ENCODE peak calls at places on chromosomes 6 and 20, in four cellular contexts. Z, P, H and G are unnamed samples.
A peak's percentile ranks its signal among the peaks of the same experiment; 100 is the strongest.

GRCh38 chr6:150697515-150697914 is 97.8 kb downstream of the PLEKHG1 start:
- DNase-seq in Z (no peak), P (no peak), H (no peak), G (no peak)

GRCh38 chr6:43274916-43275597 is 23.0 kb upstream of the SLC22A7 start:
- DNase-seq in Z (peak; percentile 49), P (no peak), H (peak; percentile 56), G (no peak)

GRCh38 chr6:123829302-123829953 is 25.8 kb downstream of the NKAIN2 start:
- DNase-seq in Z (no peak), P (no peak), H (no peak), G (no peak)

GRCh38 chr6:151009576-151009975 is 144.1 kb downstream of the MTHFD1L start:
- DNase-seq in Z (no peak), P (no peak), H (no peak), G (no peak)

GRCh38 chr6:3310710-3311109 is 52.0 kb downstream of the PSMG4 start:
- DNase-seq in Z (no peak), P (no peak), H (no peak), G (no peak)

GRCh38 chr20:37090357-37090871 is 5.4 kb downstream of the RBL1 start:
- DNase-seq in Z (no peak), P (no peak), H (no peak), G (no peak)

GRCh38 chr6:79203753-79204253 is 30.7 kb downstream of the HMGN3 start:
- DNase-seq in Z (no peak), P (no peak), H (no peak), G (no peak)

GRCh38 chr20:58717278-58718091 is 24.9 kb downstream of the NPEPL1 start:
- DNase-seq in Z (no peak), P (no peak), H (no peak), G (no peak)

GRCh38 chr6:111798281-111798725 is 74.9 kb downstream of the FYN start:
- DNase-seq in Z (peak; percentile 28), P (no peak), H (no peak), G (no peak)

GRCh38 chr6:107264357-107264831 is 149.1 kb upstream of the BEND3 start:
- DNase-seq in Z (peak; percentile 13), P (no peak), H (no peak), G (no peak)

GRCh38 chr6:11815231-11815630 is 36.6 kb upstream of the ADTRP start:
- DNase-seq in Z (no peak), P (no peak), H (no peak), G (no peak)

GRCh38 chr20:23391707-23392310 is 29.5 kb downstream of the NAPB start:
- DNase-seq in Z (no peak), P (no peak), H (peak; percentile 31), G (no peak)

GRCh38 chr6:85674604-85675003 is 31.9 kb upstream of the SYNCRIP start:
- DNase-seq in Z (no peak), P (no peak), H (no peak), G (no peak)

GRCh38 chr6:15132854-15133670 is 112.8 kb upstream of the JARID2 start:
- DNase-seq in Z (no peak), P (no peak), H (no peak), G (no peak)

GRCh38 chr6:123803456-123803861 is 206 bp upstream of the NKAIN2 start:
- DNase-seq in Z (no peak), P (no peak), H (peak; percentile 10), G (no peak)

GRCh38 chr6:6556162-6556737 is 32.3 kb upstream of the LY86 start:
- DNase-seq in Z (no peak), P (no peak), H (no peak), G (no peak)

GRCh38 chr6:39881851-39882566 is 52.3 kb downstream of the MOCS1 start:
- DNase-seq in Z (no peak), P (no peak), H (no peak), G (no peak)

GRCh38 chr6:134178230-134179044 is 126.0 kb upstream of the SLC2A12 start:
- DNase-seq in Z (peak; percentile 82), P (peak; percentile 57), H (peak; percentile 58), G (no peak)

GRCh38 chr20:61186771-61187170 is 65.3 kb upstream of the CDH4 start:
- DNase-seq in Z (no peak), P (no peak), H (no peak), G (no peak)

GRCh38 chr20:37151529-37151928 is 27.6 kb upstream of the RPN2 start:
- DNase-seq in Z (no peak), P (no peak), H (no peak), G (no peak)

GRCh38 chr20:49893242-49894072 is 21.9 kb downstream of the SPATA2 start:
- DNase-seq in Z (no peak), P (peak; percentile 48), H (peak; percentile 25), G (no peak)

GRCh38 chr6:159646731-159647130 is 46.3 kb downstream of the SOD2 start:
- DNase-seq in Z (peak; percentile 3), P (no peak), H (no peak), G (peak; percentile 18)

GRCh38 chr6:134840086-134840485 is 109.8 kb downstream of the ALDH8A1 start:
- DNase-seq in Z (no peak), P (no peak), H (no peak), G (peak; percentile 28)

GRCh38 chr6:131281471-131282270 is 146.4 kb downstream of the AKAP7 start:
- DNase-seq in Z (no peak), P (peak; percentile 19), H (peak; percentile 6), G (no peak)

GRCh38 chr6:144285548-144285797 is 338 bp downstream of the UTRN start:
- DNase-seq in Z (no peak), P (no peak), H (no peak), G (no peak)

GRCh38 chr6:148293181-148293995 is 49.2 kb upstream of the SASH1 start:
- DNase-seq in Z (no peak), P (no peak), H (no peak), G (no peak)

GRCh38 chr20:45042978-45043377 is 57.9 kb downstream of the KCNS1 start:
- DNase-seq in Z (no peak), P (no peak), H (no peak), G (no peak)

GRCh38 chr20:32067234-32067821 is 15.3 kb downstream of the HCK start:
- DNase-seq in Z (no peak), P (no peak), H (no peak), G (no peak)

GRCh38 chr6:42390228-42390934 is 61.3 kb downstream of the TRERF1 start:
- DNase-seq in Z (no peak), P (peak; percentile 60), H (peak; percentile 77), G (no peak)

GRCh38 chr6:126701799-126702198 is 361.9 kb downstream of the CENPW start:
- DNase-seq in Z (no peak), P (no peak), H (no peak), G (no peak)

GRCh38 chr6:147508073-147508870 is at the start of gene SAMD5:
- DNase-seq in Z (peak; percentile 53), P (no peak), H (peak; percentile 24), G (no peak)

GRCh38 chr6:9646346-9647042 is 768.4 kb downstream of the TFAP2A start:
- DNase-seq in Z (no peak), P (no peak), H (no peak), G (no peak)